ENCODE peak calls at places on chromosomes 16 and 17, in nine cellular contexts. One of them, this sample, is unnamed. For H3K4me1 and H3K36me3, the result is how much of the 10 kb centered on the place peaks cover.

GRCh38 chr16:83932304-83932703 is 20.7 kb upstream of the OSGIN1 start:
- DNase-seq in heart left ventricle: no peak
- DNase-seq in SJSA1: no peak
- DNase-seq in prostate gland: no peak
- DNase-seq in adipocyte: no peak
- DNase-seq in tibial nerve: no peak
- DNase-seq in cardiac muscle cell: no peak
- DNase-seq in colonic mucosa: no peak
- DNase-seq in naive thymus-derived CD4-positive, alpha-beta T cell: no peak
- DNase-seq in this sample: no peak

GRCh38 chr16:70728145-70728544 is 42.3 kb upstream of the MTSS2 start:
- DNase-seq in heart left ventricle: no peak
- DNase-seq in SJSA1: no peak
- DNase-seq in prostate gland: no peak
- DNase-seq in adipocyte: no peak
- DNase-seq in tibial nerve: no peak
- DNase-seq in cardiac muscle cell: no peak
- DNase-seq in colonic mucosa: no peak
- DNase-seq in naive thymus-derived CD4-positive, alpha-beta T cell: no peak
- DNase-seq in this sample: no peak

GRCh38 chr17:59001158-59001814 is 105.4 kb downstream of the TRIM37 start:
- DNase-seq in heart left ventricle: peak
- DNase-seq in SJSA1: peak
- DNase-seq in prostate gland: peak
- DNase-seq in adipocyte: peak
- DNase-seq in tibial nerve: peak
- DNase-seq in cardiac muscle cell: no peak
- DNase-seq in colonic mucosa: peak
- DNase-seq in naive thymus-derived CD4-positive, alpha-beta T cell: peak
- DNase-seq in this sample: peak

GRCh38 chr16:57946181-57946801 is 24.6 kb downstream of the CNGB1 start:
- DNase-seq in heart left ventricle: no peak
- DNase-seq in SJSA1: no peak
- DNase-seq in prostate gland: no peak
- DNase-seq in adipocyte: no peak
- DNase-seq in tibial nerve: no peak
- DNase-seq in cardiac muscle cell: no peak
- DNase-seq in colonic mucosa: no peak
- DNase-seq in naive thymus-derived CD4-positive, alpha-beta T cell: no peak
- DNase-seq in this sample: no peak

GRCh38 chr16:2027024-2028010 is 615 bp downstream of the NHERF2 start:
- DNase-seq in heart left ventricle: peak
- DNase-seq in SJSA1: peak
- DNase-seq in prostate gland: no peak
- DNase-seq in adipocyte: peak
- DNase-seq in tibial nerve: no peak
- DNase-seq in cardiac muscle cell: no peak
- DNase-seq in colonic mucosa: no peak
- DNase-seq in naive thymus-derived CD4-positive, alpha-beta T cell: no peak
- DNase-seq in this sample: no peak

GRCh38 chr16:621526-622105 is 9.2 kb upstream of the WFIKKN1 start:
- DNase-seq in heart left ventricle: no peak
- DNase-seq in SJSA1: no peak
- DNase-seq in prostate gland: peak
- DNase-seq in adipocyte: no peak
- DNase-seq in tibial nerve: no peak
- DNase-seq in cardiac muscle cell: no peak
- DNase-seq in colonic mucosa: no peak
- DNase-seq in naive thymus-derived CD4-positive, alpha-beta T cell: no peak
- DNase-seq in this sample: no peak

GRCh38 chr16:79593074-79593531 is 7.4 kb downstream of the MAF start:
- DNase-seq in heart left ventricle: no peak
- DNase-seq in SJSA1: peak
- DNase-seq in prostate gland: no peak
- DNase-seq in adipocyte: no peak
- DNase-seq in tibial nerve: no peak
- DNase-seq in cardiac muscle cell: no peak
- DNase-seq in colonic mucosa: no peak
- DNase-seq in naive thymus-derived CD4-positive, alpha-beta T cell: no peak
- DNase-seq in this sample: no peak

GRCh38 chr17:49574283-49574892 is 1.3 kb upstream of the NXPH3 start:
- DNase-seq in heart left ventricle: no peak
- DNase-seq in SJSA1: no peak
- DNase-seq in prostate gland: no peak
- DNase-seq in adipocyte: no peak
- DNase-seq in tibial nerve: no peak
- DNase-seq in cardiac muscle cell: no peak
- DNase-seq in colonic mucosa: no peak
- DNase-seq in naive thymus-derived CD4-positive, alpha-beta T cell: no peak
- DNase-seq in this sample: no peak

GRCh38 chr16:69005641-69006355 is 99.7 kb upstream of the HAS3 start:
- DNase-seq in heart left ventricle: no peak
- DNase-seq in SJSA1: no peak
- DNase-seq in prostate gland: no peak
- DNase-seq in adipocyte: no peak
- DNase-seq in tibial nerve: no peak
- DNase-seq in cardiac muscle cell: no peak
- DNase-seq in colonic mucosa: no peak
- DNase-seq in naive thymus-derived CD4-positive, alpha-beta T cell: no peak
- DNase-seq in this sample: no peak

GRCh38 chr17:78168906-78169793 is 769 bp downstream of the SYNGR2 start:
- DNase-seq in heart left ventricle: peak
- DNase-seq in SJSA1: peak
- DNase-seq in prostate gland: peak
- DNase-seq in adipocyte: peak
- DNase-seq in tibial nerve: peak
- DNase-seq in cardiac muscle cell: peak
- DNase-seq in colonic mucosa: peak
- DNase-seq in naive thymus-derived CD4-positive, alpha-beta T cell: peak
- DNase-seq in this sample: peak

GRCh38 chr16:51839697-51840462 is 688.8 kb upstream of the SALL1 start:
- DNase-seq in heart left ventricle: no peak
- DNase-seq in SJSA1: peak
- DNase-seq in prostate gland: no peak
- DNase-seq in adipocyte: no peak
- DNase-seq in tibial nerve: no peak
- DNase-seq in cardiac muscle cell: no peak
- DNase-seq in colonic mucosa: no peak
- DNase-seq in naive thymus-derived CD4-positive, alpha-beta T cell: no peak
- DNase-seq in this sample: peak

GRCh38 chr16:84680165-84680842 is 19.5 kb upstream of the USP10 start:
- DNase-seq in heart left ventricle: no peak
- DNase-seq in SJSA1: no peak
- DNase-seq in prostate gland: no peak
- DNase-seq in adipocyte: no peak
- DNase-seq in tibial nerve: no peak
- DNase-seq in cardiac muscle cell: no peak
- DNase-seq in colonic mucosa: no peak
- DNase-seq in naive thymus-derived CD4-positive, alpha-beta T cell: no peak
- DNase-seq in this sample: no peak

GRCh38 chr17:82810644-82811430 is 29.0 kb downstream of the ZNF750 start:
- DNase-seq in heart left ventricle: no peak
- DNase-seq in SJSA1: no peak
- DNase-seq in prostate gland: no peak
- DNase-seq in adipocyte: no peak
- DNase-seq in tibial nerve: no peak
- DNase-seq in cardiac muscle cell: peak
- DNase-seq in colonic mucosa: no peak
- DNase-seq in naive thymus-derived CD4-positive, alpha-beta T cell: no peak
- DNase-seq in this sample: no peak

GRCh38 chr16:56936950-56937349 is 5.0 kb downstream of the HERPUD1 start:
- DNase-seq in heart left ventricle: no peak
- DNase-seq in SJSA1: no peak
- DNase-seq in prostate gland: no peak
- DNase-seq in adipocyte: no peak
- DNase-seq in tibial nerve: no peak
- DNase-seq in cardiac muscle cell: no peak
- DNase-seq in colonic mucosa: no peak
- DNase-seq in naive thymus-derived CD4-positive, alpha-beta T cell: no peak
- DNase-seq in this sample: peak

GRCh38 chr17:57965521-57966160 is 10.4 kb upstream of the CUEDC1 start:
- DNase-seq in heart left ventricle: no peak
- DNase-seq in SJSA1: no peak
- DNase-seq in prostate gland: no peak
- DNase-seq in adipocyte: no peak
- DNase-seq in tibial nerve: no peak
- DNase-seq in cardiac muscle cell: no peak
- DNase-seq in colonic mucosa: peak
- DNase-seq in naive thymus-derived CD4-positive, alpha-beta T cell: no peak
- DNase-seq in this sample: no peak

GRCh38 chr16:82049484-82049883 is 14.4 kb downstream of the HSD17B2 start:
- DNase-seq in heart left ventricle: no peak
- DNase-seq in SJSA1: no peak
- DNase-seq in prostate gland: peak
- DNase-seq in adipocyte: no peak
- DNase-seq in tibial nerve: no peak
- DNase-seq in cardiac muscle cell: no peak
- DNase-seq in colonic mucosa: no peak
- DNase-seq in naive thymus-derived CD4-positive, alpha-beta T cell: no peak
- DNase-seq in this sample: no peak

GRCh38 chr16:82047787-82048186 is 12.7 kb downstream of the HSD17B2 start:
- DNase-seq in heart left ventricle: no peak
- DNase-seq in SJSA1: no peak
- DNase-seq in prostate gland: no peak
- DNase-seq in adipocyte: no peak
- DNase-seq in tibial nerve: no peak
- DNase-seq in cardiac muscle cell: no peak
- DNase-seq in colonic mucosa: no peak
- DNase-seq in naive thymus-derived CD4-positive, alpha-beta T cell: no peak
- DNase-seq in this sample: no peak

GRCh38 chr16:82051656-82052055 is 16.6 kb downstream of the HSD17B2 start:
- DNase-seq in heart left ventricle: no peak
- DNase-seq in SJSA1: no peak
- DNase-seq in prostate gland: no peak
- DNase-seq in adipocyte: no peak
- DNase-seq in tibial nerve: no peak
- DNase-seq in cardiac muscle cell: no peak
- DNase-seq in colonic mucosa: no peak
- DNase-seq in naive thymus-derived CD4-positive, alpha-beta T cell: no peak
- DNase-seq in this sample: no peak

GRCh38 chr16:82050909-82051357 is 15.9 kb downstream of the HSD17B2 start:
- DNase-seq in heart left ventricle: no peak
- DNase-seq in SJSA1: no peak
- DNase-seq in prostate gland: no peak
- DNase-seq in adipocyte: no peak
- DNase-seq in tibial nerve: no peak
- DNase-seq in cardiac muscle cell: no peak
- DNase-seq in colonic mucosa: no peak
- DNase-seq in naive thymus-derived CD4-positive, alpha-beta T cell: no peak
- DNase-seq in this sample: no peak

GRCh38 chr16:82050506-82050905 is 15.5 kb downstream of the HSD17B2 start:
- DNase-seq in heart left ventricle: no peak
- DNase-seq in SJSA1: no peak
- DNase-seq in prostate gland: no peak
- DNase-seq in adipocyte: no peak
- DNase-seq in tibial nerve: no peak
- DNase-seq in cardiac muscle cell: no peak
- DNase-seq in colonic mucosa: no peak
- DNase-seq in naive thymus-derived CD4-positive, alpha-beta T cell: no peak
- DNase-seq in this sample: no peak
- H3K4me1 ChIP-seq in heart left ventricle: under half
- H3K4me1 ChIP-seq in SJSA1: under half
- H3K4me1 ChIP-seq in prostate gland: under half
- H3K4me1 ChIP-seq in adipocyte: under half
- H3K4me1 ChIP-seq in tibial nerve: under half
- H3K4me1 ChIP-seq in cardiac muscle cell: under half
- H3K4me1 ChIP-seq in colonic mucosa: under half
- H3K4me1 ChIP-seq in naive thymus-derived CD4-positive, alpha-beta T cell: under half
- H3K4me1 ChIP-seq in this sample: under half

GRCh38 chr17:75849304-75849695 is 5.1 kb upstream of the UNC13D start:
- DNase-seq in heart left ventricle: no peak
- DNase-seq in SJSA1: no peak
- DNase-seq in prostate gland: no peak
- DNase-seq in adipocyte: no peak
- DNase-seq in tibial nerve: no peak
- DNase-seq in cardiac muscle cell: no peak
- DNase-seq in colonic mucosa: no peak
- DNase-seq in naive thymus-derived CD4-positive, alpha-beta T cell: no peak
- DNase-seq in this sample: no peak

GRCh38 chr17:75848523-75849303 is 4.5 kb upstream of the UNC13D start:
- DNase-seq in heart left ventricle: peak
- DNase-seq in SJSA1: peak
- DNase-seq in prostate gland: peak
- DNase-seq in adipocyte: peak
- DNase-seq in tibial nerve: peak
- DNase-seq in cardiac muscle cell: peak
- DNase-seq in colonic mucosa: peak
- DNase-seq in naive thymus-derived CD4-positive, alpha-beta T cell: peak
- DNase-seq in this sample: peak

GRCh38 chr17:75845933-75846700 is 1.9 kb upstream of the UNC13D start:
- DNase-seq in heart left ventricle: no peak
- DNase-seq in SJSA1: no peak
- DNase-seq in prostate gland: no peak
- DNase-seq in adipocyte: no peak
- DNase-seq in tibial nerve: no peak
- DNase-seq in cardiac muscle cell: no peak
- DNase-seq in colonic mucosa: peak
- DNase-seq in naive thymus-derived CD4-positive, alpha-beta T cell: no peak
- DNase-seq in this sample: no peak

GRCh38 chr17:75846701-75847594 is 2.7 kb upstream of the UNC13D start:
- DNase-seq in heart left ventricle: no peak
- DNase-seq in SJSA1: no peak
- DNase-seq in prostate gland: no peak
- DNase-seq in adipocyte: no peak
- DNase-seq in tibial nerve: no peak
- DNase-seq in cardiac muscle cell: peak
- DNase-seq in colonic mucosa: no peak
- DNase-seq in naive thymus-derived CD4-positive, alpha-beta T cell: no peak
- DNase-seq in this sample: no peak

GRCh38 chr17:75847595-75848522 is 3.7 kb upstream of the UNC13D start:
- DNase-seq in heart left ventricle: no peak
- DNase-seq in SJSA1: no peak
- DNase-seq in prostate gland: no peak
- DNase-seq in adipocyte: no peak
- DNase-seq in tibial nerve: no peak
- DNase-seq in cardiac muscle cell: no peak
- DNase-seq in colonic mucosa: no peak
- DNase-seq in naive thymus-derived CD4-positive, alpha-beta T cell: no peak
- DNase-seq in this sample: no peak
- H3K36me3 ChIP-seq in heart left ventricle: half or more
- H3K36me3 ChIP-seq in SJSA1: half or more
- H3K36me3 ChIP-seq in prostate gland: under half
- H3K36me3 ChIP-seq in adipocyte: half or more
- H3K36me3 ChIP-seq in tibial nerve: under half
- H3K36me3 ChIP-seq in cardiac muscle cell: under half
- H3K36me3 ChIP-seq in colonic mucosa: under half
- H3K36me3 ChIP-seq in naive thymus-derived CD4-positive, alpha-beta T cell: half or more
- H3K36me3 ChIP-seq in this sample: under half

GRCh38 chr17:75844530-75845057 is 390 bp upstream of the UNC13D start:
- DNase-seq in heart left ventricle: no peak
- DNase-seq in SJSA1: no peak
- DNase-seq in prostate gland: peak
- DNase-seq in adipocyte: no peak
- DNase-seq in tibial nerve: no peak
- DNase-seq in cardiac muscle cell: no peak
- DNase-seq in colonic mucosa: peak
- DNase-seq in naive thymus-derived CD4-positive, alpha-beta T cell: no peak
- DNase-seq in this sample: peak
- H3K4me3 ChIP-seq in heart left ventricle: no peak
- H3K4me3 ChIP-seq in SJSA1: no peak
- H3K4me3 ChIP-seq in prostate gland: no peak
- H3K4me3 ChIP-seq in adipocyte: no peak
- H3K4me3 ChIP-seq in tibial nerve: peak
- H3K4me3 ChIP-seq in cardiac muscle cell: no peak
- H3K4me3 ChIP-seq in colonic mucosa: peak
- H3K4me3 ChIP-seq in naive thymus-derived CD4-positive, alpha-beta T cell: peak
- H3K4me3 ChIP-seq in this sample: peak

GRCh38 chr17:4718276-4718675 is 7.8 kb downstream of the ARRB2 start:
- DNase-seq in heart left ventricle: no peak
- DNase-seq in SJSA1: no peak
- DNase-seq in prostate gland: no peak
- DNase-seq in adipocyte: no peak
- DNase-seq in tibial nerve: no peak
- DNase-seq in cardiac muscle cell: no peak
- DNase-seq in colonic mucosa: no peak
- DNase-seq in naive thymus-derived CD4-positive, alpha-beta T cell: no peak
- DNase-seq in this sample: no peak
- H3K4me1 ChIP-seq in heart left ventricle: under half
- H3K4me1 ChIP-seq in SJSA1: under half
- H3K4me1 ChIP-seq in prostate gland: under half
- H3K4me1 ChIP-seq in adipocyte: under half
- H3K4me1 ChIP-seq in tibial nerve: under half
- H3K4me1 ChIP-seq in cardiac muscle cell: under half
- H3K4me1 ChIP-seq in colonic mucosa: under half
- H3K4me1 ChIP-seq in naive thymus-derived CD4-positive, alpha-beta T cell: under half
- H3K4me1 ChIP-seq in this sample: under half

This sample was measured in SJCRH30.